ENCODE peak calls at places on chromosomes 13 and 19, in six cellular contexts. E is Panc1, V is aorta, J is astrocyte, D is HAP-1, L is stomach. Q is an unnamed sample.

GRCh38 chr13:47463002-47463401 is 538.1 kb downstream of the SUCLA2 start:
- DNase-seq in E (no peak), V (no peak), J (no peak), D (no peak), L (no peak), Q (no peak)

GRCh38 chr13:50387124-50387581 is 371.9 kb downstream of the KCNRG start:
- DNase-seq in E (no peak), V (no peak), J (peak; percentile 74), D (peak; percentile 67), L (peak; percentile 40), Q (no peak)

GRCh38 chr19:18233224-18233825 is 7.1 kb upstream of the PDE4C start:
- DNase-seq in E (no peak), V (peak; percentile 73), J (peak; percentile 19), D (peak; percentile 86), L (peak; percentile 45), Q (no peak)

GRCh38 chr13:71492346-71492871 is 374.6 kb downstream of the DACH1 start:
- DNase-seq in E (no peak), V (no peak), J (no peak), D (no peak), L (no peak), Q (no peak)

GRCh38 chr19:10233946-10234345 is 2.8 kb upstream of the S1PR2 start:
- DNase-seq in E (no peak), V (no peak), J (no peak), D (no peak), L (no peak), Q (no peak)

GRCh38 chr19:11247391-11247790 is 8.0 kb downstream of the ANGPTL8 start:
- DNase-seq in E (no peak), V (peak; percentile 83), J (no peak), D (no peak), L (no peak), Q (no peak)

GRCh38 chr19:377801-378581 is 31.0 kb downstream of the C2CD4C start:
- DNase-seq in E (no peak), V (peak; percentile 30), J (no peak), D (no peak), L (no peak), Q (no peak)

GRCh38 chr19:35518313-35518712 is 4.9 kb upstream of the DMKN start:
- DNase-seq in E (peak; percentile 88), V (no peak), J (peak; percentile 90), D (no peak), L (no peak), Q (no peak)

GRCh38 chr19:14997981-14998380 is 18.3 kb upstream of the SLC1A6 start:
- DNase-seq in E (no peak), V (no peak), J (no peak), D (no peak), L (no peak), Q (no peak)

GRCh38 chr19:1324792-1325567 is 39.3 kb downstream of the EFNA2 start:
- DNase-seq in E (no peak), V (peak; percentile 78), J (peak; percentile 57), D (peak; percentile 83), L (peak; percentile 52), Q (no peak)

GRCh38 chr19:48632692-48633147 is 4.5 kb downstream of the DBP start:
- DNase-seq in E (no peak), V (no peak), J (no peak), D (no peak), L (no peak), Q (no peak)

GRCh38 chr13:107873908-107874307 is 341.4 kb downstream of the LIG4 start:
- DNase-seq in E (no peak), V (no peak), J (no peak), D (no peak), L (no peak), Q (no peak)

GRCh38 chr13:110334841-110335490 is 27.9 kb downstream of the COL4A2 start:
- DNase-seq in E (no peak), V (no peak), J (peak; percentile 78), D (no peak), L (no peak), Q (no peak)

GRCh38 chr13:110336108-110336507 is 29.0 kb downstream of the COL4A2 start:
- DNase-seq in E (no peak), V (no peak), J (no peak), D (no peak), L (no peak), Q (no peak)

GRCh38 chr13:110337287-110337686 is 30.2 kb downstream of the COL4A2 start:
- DNase-seq in E (no peak), V (peak; percentile 65), J (no peak), D (no peak), L (no peak), Q (no peak)

GRCh38 chr13:110338441-110339101 is 31.5 kb downstream of the COL4A2 start:
- DNase-seq in E (no peak), V (peak; percentile 73), J (peak; percentile 88), D (no peak), L (no peak), Q (no peak)

GRCh38 chr13:110336681-110337080 is 29.6 kb downstream of the COL4A2 start:
- DNase-seq in E (no peak), V (no peak), J (no peak), D (no peak), L (no peak), Q (no peak)
- H3K4me1 ChIP-seq in E (no peaks in the 10 kb centered on the region), V (peaks cover 8% of the 10 kb centered on the region), J (peaks cover 86% of the 10 kb centered on the region), D (no peaks in the 10 kb centered on the region), L (peaks cover 36% of the 10 kb centered on the region), Q (no peaks in the 10 kb centered on the region)

GRCh38 chr13:90928109-90928508 is 419.4 kb upstream of the MIR17HG start:
- DNase-seq in E (no peak), V (no peak), J (no peak), D (no peak), L (no peak), Q (no peak)
- H3K27me3 ChIP-seq in E (no peaks in the 10 kb centered on the region), V (no peaks in the 10 kb centered on the region), J (no peaks in the 10 kb centered on the region), D (no peaks in the 10 kb centered on the region), L (no peaks in the 10 kb centered on the region), Q (no peaks in the 10 kb centered on the region)

DNA sequence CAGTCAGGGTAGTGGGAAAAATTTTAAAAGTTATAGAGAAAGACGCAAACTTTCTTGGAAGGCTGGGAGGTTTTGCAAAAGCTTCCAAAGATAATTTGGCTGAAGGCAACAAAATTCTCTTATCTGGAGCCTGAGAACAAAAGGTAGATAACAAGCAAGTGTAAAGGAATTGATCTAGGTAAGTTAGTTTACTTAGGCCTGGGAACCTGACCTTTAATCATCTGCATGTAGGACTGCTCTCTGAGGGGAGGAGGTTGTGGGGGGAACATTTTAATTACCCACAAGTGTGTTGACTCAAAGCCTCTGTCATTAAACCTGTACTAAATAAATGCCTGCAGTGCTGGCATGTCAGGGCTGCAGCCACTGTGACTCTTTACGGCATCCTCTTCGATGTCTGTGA is 532.3 kb upstream of the SLITRK5 start:
- DNase-seq in E (no peak), V (no peak), J (no peak), D (no peak), L (no peak), Q (no peak)
- H3K4me3 ChIP-seq in E (no peak overlapping the region), V (no peak overlapping the region), J (no peak overlapping the region), D (no peak overlapping the region), L (no peak overlapping the region), Q (no peak overlapping the region)

DNA sequence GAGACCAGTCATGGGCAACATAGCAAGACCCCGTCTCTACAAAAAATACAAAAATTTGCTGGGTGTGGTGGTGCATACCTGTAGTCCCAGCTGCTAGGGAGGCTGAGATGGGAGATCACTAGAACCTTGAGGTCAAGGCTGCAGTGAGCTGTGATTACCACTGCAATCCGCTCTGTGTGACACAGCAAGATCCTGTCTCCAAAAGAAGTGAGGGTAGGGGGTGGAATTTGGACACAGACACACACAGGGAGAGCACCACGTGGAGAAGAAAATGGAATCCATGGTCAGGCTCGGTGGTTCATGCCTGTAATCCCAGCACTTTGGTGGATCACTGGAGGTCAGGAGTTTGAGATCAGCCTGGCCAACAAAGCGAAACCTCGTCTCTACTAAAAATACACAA is 8.7 kb downstream of the TNFSF9 start:
- DNase-seq in E (no peak), V (no peak), J (no peak), D (no peak), L (no peak), Q (no peak)
- H3K4me1 ChIP-seq in E (no peaks in the 10 kb centered on the region), V (no peaks in the 10 kb centered on the region), J (no peaks in the 10 kb centered on the region), D (peaks cover 4% of the 10 kb centered on the region), L (no peaks in the 10 kb centered on the region), Q (no peaks in the 10 kb centered on the region)

GRCh38 chr19:45668342-45668871 is 386 bp downstream of the GIPR start:
- DNase-seq in E (no peak), V (no peak), J (no peak), D (no peak), L (peak; percentile 28), Q (no peak)

GRCh38 chr19:45667620-45668341 is at the start of gene GIPR:
- DNase-seq in E (no peak), V (no peak), J (peak; percentile 10), D (peak; percentile 89), L (peak; percentile 78), Q (no peak)

GRCh38 chr19:45663800-45664199 is 4.2 kb upstream of the GIPR start:
- DNase-seq in E (no peak), V (no peak), J (no peak), D (no peak), L (no peak), Q (no peak)

GRCh38 chr19:45659096-45659729 is 8.8 kb upstream of the GIPR start:
- DNase-seq in E (no peak), V (no peak), J (no peak), D (no peak), L (no peak), Q (no peak)

DNA sequence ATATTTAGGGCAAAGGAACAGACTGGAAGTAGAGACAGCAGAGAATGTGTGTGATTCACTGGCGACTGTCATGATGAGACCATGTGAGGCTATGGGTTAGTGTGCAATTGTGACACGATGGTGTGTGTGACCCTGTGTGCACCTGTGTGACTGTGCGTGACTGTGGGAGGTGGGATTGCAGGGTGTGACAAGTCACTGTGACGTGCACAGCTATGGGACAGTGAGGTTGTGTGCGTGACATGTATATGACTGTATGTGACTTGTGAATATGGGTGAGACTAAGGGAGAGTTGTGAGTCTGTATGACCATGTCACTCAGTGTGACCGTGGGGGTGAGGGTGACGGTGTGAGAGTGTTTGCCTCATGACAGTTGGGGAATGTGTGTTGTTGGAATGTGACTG is 3.4 kb upstream of the GIPR start:
- DNase-seq in E (no peak), V (no peak), J (no peak), D (no peak), L (no peak), Q (no peak)
- H3K27me3 ChIP-seq in E (no peaks in the 10 kb centered on the region), V (peaks cover 2% of the 10 kb centered on the region), J (peaks cover 14% of the 10 kb centered on the region), D (no peaks in the 10 kb centered on the region), L (peaks cover 82% of the 10 kb centered on the region), Q (peaks cover 8% of the 10 kb centered on the region)

DNA sequence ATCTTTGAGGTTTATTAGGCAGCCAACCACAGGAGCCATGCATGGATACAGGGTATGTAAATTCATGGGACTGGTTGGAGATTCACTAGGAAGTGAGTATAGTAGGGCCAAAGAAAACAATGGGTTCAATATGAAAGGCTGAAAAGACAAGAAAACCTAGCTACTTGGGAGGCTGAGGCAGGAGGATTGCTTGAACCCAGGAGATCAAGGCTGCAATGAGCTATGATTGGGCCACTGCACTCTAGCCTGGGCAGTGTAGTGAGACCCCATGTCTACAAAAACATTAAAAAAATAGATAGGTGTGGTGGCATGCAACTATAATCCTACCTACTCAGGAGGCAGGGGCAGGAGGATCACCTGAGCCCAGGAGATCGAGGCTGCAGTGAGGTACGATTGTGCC is 10.3 kb upstream of the SLC1A5 start:
- DNase-seq in E (no peak), V (no peak), J (no peak), D (no peak), L (no peak), Q (no peak)
- H3K4me3 ChIP-seq in E (no peak overlapping the region), V (no peak overlapping the region), J (no peak overlapping the region), D (no peak overlapping the region), L (no peak overlapping the region), Q (no peak overlapping the region)

Q was measured in iPS DF 6.9.